ENCODE peak calls at places on chromosomes 6 and 20, in nine cellular contexts. S is GM23248, Y is tibial artery, Q is sigmoid colon, N is heart left ventricle, T is substantia nigra, P is mammary epithelial cell, Z is upper lobe of left lung, U is cardiac muscle cell. F is an unnamed sample.

GRCh38 chr6:24501914-24502313 is 7.1 kb downstream of the ALDH5A1 start:
- DNase-seq in S (no peak), Y (no peak), Q (no peak), N (no peak), T (no peak), P (no peak), Z (no peak), U (no peak), F (no peak)

GRCh38 chr20:31527266-31527665 is 13.0 kb downstream of the HM13 start:
- DNase-seq in S (no peak), Y (no peak), Q (no peak), N (no peak), T (no peak), P (no peak), Z (no peak), U (no peak), F (no peak)

GRCh38 chr20:60105404-60105803 is 147.2 kb downstream of the CDH26 start:
- DNase-seq in S (no peak), Y (no peak), Q (no peak), N (no peak), T (no peak), P (no peak), Z (no peak), U (no peak), F (no peak)

GRCh38 chr6:154536255-154536654 is 25.8 kb upstream of the CNKSR3 start:
- DNase-seq in S (no peak), Y (no peak), Q (no peak), N (no peak), T (no peak), P (no peak), Z (no peak), U (no peak), F (no peak)

GRCh38 chr6:11675610-11676009 is 103.0 kb downstream of the ADTRP start:
- DNase-seq in S (peak; percentile 35), Y (no peak), Q (no peak), N (no peak), T (no peak), P (peak; percentile 42), Z (no peak), U (no peak), F (no peak)

GRCh38 chr6:2447318-2447717 is 201.9 kb upstream of the GMDS start:
- DNase-seq in S (no peak), Y (no peak), Q (no peak), N (no peak), T (no peak), P (no peak), Z (no peak), U (no peak), F (no peak)

GRCh38 chr6:31114970-31115849 is 610 bp downstream of the PSORS1C1 start:
- DNase-seq in S (peak; percentile 84), Y (no peak), Q (no peak), N (no peak), T (no peak), P (peak; percentile 24), Z (no peak), U (no peak), F (peak; percentile 76)

GRCh38 chr20:50413088-50413500 is 97.1 kb upstream of the PTPN1 start:
- DNase-seq in S (no peak), Y (no peak), Q (no peak), N (no peak), T (no peak), P (no peak), Z (no peak), U (no peak), F (no peak)

GRCh38 chr6:147322299-147323162 is 118.3 kb downstream of the STXBP5 start:
- DNase-seq in S (peak; percentile 80), Y (no peak), Q (no peak), N (no peak), T (no peak), P (no peak), Z (no peak), U (no peak), F (peak; percentile 14)

GRCh38 chr6:28944412-28945006 is 20.7 kb upstream of the TRIM27 start:
- DNase-seq in S (peak; percentile 80), Y (peak; percentile 34), Q (peak; percentile 74), N (peak; percentile 39), T (no peak), P (peak; percentile 69), Z (peak; percentile 34), U (peak; percentile 68), F (peak; percentile 79)

GRCh38 chr6:12608016-12608860 is 108.3 kb upstream of the PHACTR1 start:
- DNase-seq in S (peak; percentile 44), Y (no peak), Q (no peak), N (no peak), T (no peak), P (peak; percentile 61), Z (no peak), U (no peak), F (peak; percentile 69)

GRCh38 chr6:16766043-16766521 is 4.8 kb upstream of the ATXN1 start:
- DNase-seq in S (peak; percentile 97), Y (no peak), Q (no peak), N (no peak), T (no peak), P (peak; percentile 80), Z (no peak), U (no peak), F (peak; percentile 54)

GRCh38 chr6:36684447-36684812 is 5.9 kb downstream of the CDKN1A start:
- DNase-seq in S (no peak), Y (no peak), Q (no peak), N (no peak), T (no peak), P (no peak), Z (no peak), U (no peak), F (no peak)

GRCh38 chr6:36685198-36685919 is 6.8 kb downstream of the CDKN1A start:
- DNase-seq in S (no peak), Y (no peak), Q (no peak), N (no peak), T (no peak), P (no peak), Z (no peak), U (no peak), F (no peak)

GRCh38 chr6:36683145-36683655 is 4.7 kb downstream of the CDKN1A start:
- DNase-seq in S (no peak), Y (no peak), Q (no peak), N (no peak), T (no peak), P (no peak), Z (no peak), U (no peak), F (no peak)

GRCh38 chr6:36683656-36684446 is 5.3 kb downstream of the CDKN1A start:
- DNase-seq in S (no peak), Y (no peak), Q (no peak), N (no peak), T (no peak), P (no peak), Z (no peak), U (no peak), F (no peak)

DNA sequence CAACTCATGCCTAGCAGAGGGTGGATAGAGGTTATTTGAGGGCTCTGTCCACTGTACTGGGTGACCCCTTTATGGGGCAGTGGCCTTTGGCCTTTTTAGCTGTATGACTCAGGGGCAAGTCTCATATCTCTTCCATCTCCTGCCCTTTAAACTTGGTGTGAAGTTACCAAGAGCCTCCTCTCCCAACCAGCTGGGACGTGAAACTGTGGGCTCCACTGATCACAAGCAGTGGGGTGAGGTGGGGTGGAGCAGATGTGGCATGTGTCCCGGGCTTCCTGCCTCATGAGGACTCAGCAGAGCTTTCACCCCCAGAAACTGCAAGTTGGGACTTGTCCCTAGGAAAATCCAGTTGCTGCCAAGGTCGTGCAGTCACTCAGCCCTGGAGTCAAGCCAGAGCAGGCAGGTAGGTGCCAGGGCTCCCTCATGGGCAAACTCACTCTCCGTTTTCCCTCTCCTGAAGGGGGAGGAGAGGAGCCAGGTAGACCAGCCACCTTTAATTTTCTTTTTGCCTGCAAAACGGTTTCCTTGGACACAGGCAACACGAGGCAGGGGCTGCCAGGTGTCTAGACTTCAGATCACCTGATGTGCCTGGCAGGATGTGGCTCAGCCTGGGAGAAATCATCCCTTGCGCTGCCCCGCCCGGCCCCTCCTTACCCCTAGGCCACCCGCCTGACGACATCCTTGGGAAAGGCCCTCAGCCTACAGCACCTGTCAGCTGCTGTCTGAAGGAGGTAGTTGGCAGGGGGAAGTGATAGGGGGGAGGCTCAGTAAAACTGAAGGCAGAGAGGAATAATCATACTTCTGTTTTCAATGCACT is 4.0 kb downstream of the CDKN1A start:
- DNase-seq in S (peak; percentile 54), Y (no peak), Q (peak; percentile 72), N (peak; percentile 45), T (no peak), P (peak; percentile 99), Z (peak; percentile 81), U (no peak), F (peak; percentile 95)
- H3K27ac ChIP-seq in S (peak overlapping the region; percentile 53), Y (peak overlapping the region; percentile 5), Q (no peak overlapping the region), N (no peak overlapping the region), T (no peak overlapping the region), P (peak overlapping the region; percentile 91), Z (peak overlapping the region; percentile 58), U (no peak overlapping the region), F (peak overlapping the region; percentile 87)

GRCh38 chr20:17646901-17647301 is 35.1 kb downstream of the RRBP1 start:
- DNase-seq in S (no peak), Y (no peak), Q (peak; percentile 57), N (no peak), T (no peak), P (no peak), Z (no peak), U (no peak), F (no peak)

GRCh38 chr20:17647391-17648305 is 34.4 kb downstream of the RRBP1 start:
- DNase-seq in S (no peak), Y (no peak), Q (peak; percentile 58), N (no peak), T (no peak), P (no peak), Z (no peak), U (no peak), F (no peak)

GRCh38 chr20:17645546-17646208 is 36.4 kb downstream of the RRBP1 start:
- DNase-seq in S (peak; percentile 60), Y (no peak), Q (no peak), N (no peak), T (no peak), P (no peak), Z (no peak), U (no peak), F (no peak)

GRCh38 chr20:17645010-17645409 is 37.0 kb downstream of the RRBP1 start:
- DNase-seq in S (no peak), Y (no peak), Q (no peak), N (no peak), T (no peak), P (no peak), Z (no peak), U (no peak), F (no peak)

GRCh38 chr20:17646209-17646717 is 35.8 kb downstream of the RRBP1 start:
- DNase-seq in S (no peak), Y (no peak), Q (peak; percentile 65), N (no peak), T (no peak), P (no peak), Z (no peak), U (no peak), F (no peak)
- H3K27ac ChIP-seq in S (peak overlapping the region; percentile 2), Y (no peak overlapping the region), Q (peak overlapping the region; percentile 69), N (peak overlapping the region; percentile 34), T (no peak overlapping the region), P (no peak overlapping the region), Z (peak overlapping the region; percentile 60), U (peak overlapping the region; percentile 73), F (no peak overlapping the region)

GRCh38 chr6:166957087-166957804 is 896 bp upstream of the RNASET2 start:
- DNase-seq in S (peak; percentile 58), Y (peak; percentile 64), Q (peak; percentile 84), N (peak; percentile 38), T (peak; percentile 18), P (no peak), Z (peak; percentile 71), U (no peak), F (peak; percentile 28)
- H3K27ac ChIP-seq in S (peak overlapping the region; percentile 35), Y (peak overlapping the region; percentile 84), Q (peak overlapping the region; percentile 87), N (peak overlapping the region; percentile 84), T (peak overlapping the region; percentile 78), P (no peak overlapping the region), Z (peak overlapping the region; percentile 93), U (no peak overlapping the region), F (no peak overlapping the region)

GRCh38 chr6:168819546-168819945 is 378.6 kb downstream of the SMOC2 start:
- DNase-seq in S (no peak), Y (no peak), Q (no peak), N (no peak), T (no peak), P (no peak), Z (no peak), U (no peak), F (no peak)
- H3K27ac ChIP-seq in S (no peak overlapping the region), Y (no peak overlapping the region), Q (no peak overlapping the region), N (no peak overlapping the region), T (no peak overlapping the region), P (no peak overlapping the region), Z (no peak overlapping the region), U (no peak overlapping the region), F (no peak overlapping the region)